ENCODE peak calls at places on chromosomes 11 and 22, in seven cellular contexts. W is NCI-H1930; N is stomach; X is stimulated activated CD4-positive, alpha-beta T cell treated with anti-CD3 and anti-CD28 coated beads, Interleukin-1b, Interleukin-23, amount 100 ng/mL, for 24 hours; I is RWPE1; G is tibial nerve; S is left cardiac atrium. U is an unnamed sample.

GRCh38 chr22:32617883-32618282 is 143.3 kb downstream of the FBXO7 start:
- DNase-seq in W (no peak), N (no peak), X (no peak), I (no peak), G (no peak), S (no peak), U (no peak)

GRCh38 chr11:9692696-9693095 is 28.8 kb downstream of the SWAP70 start:
- DNase-seq in W (no peak), N (no peak), X (no peak), I (no peak), G (no peak), S (no peak), U (no peak)

GRCh38 chr11:2077061-2077802 is 62.0 kb downstream of the IGF2 start:
- DNase-seq in W (no peak), N (peak), X (no peak), I (peak), G (no peak), S (no peak), U (peak)

GRCh38 chr22:22507743-22508273 is 734 bp downstream of the ZNF280B start:
- DNase-seq in W (no peak), N (no peak), X (no peak), I (no peak), G (no peak), S (no peak), U (no peak)

GRCh38 chr11:124840666-124841065 is 24.6 kb upstream of the ROBO3 start:
- DNase-seq in W (no peak), N (no peak), X (no peak), I (no peak), G (no peak), S (no peak), U (no peak)

GRCh38 chr11:40215605-40216004 is 1243.8 kb downstream of the LRRC4C start:
- DNase-seq in W (no peak), N (no peak), X (no peak), I (no peak), G (no peak), S (no peak), U (no peak)

GRCh38 chr11:119056397-119056999 is 507 bp downstream of the HYOU1 start:
- DNase-seq in W (no peak), N (peak), X (no peak), I (peak), G (no peak), S (peak), U (no peak)

GRCh38 chr11:34214961-34215805 is 109.8 kb downstream of the NAT10 start:
- DNase-seq in W (no peak), N (no peak), X (peak), I (peak), G (no peak), S (no peak), U (peak)

GRCh38 chr11:69499216-69499945 is 17.9 kb downstream of the LINC01488 start:
- DNase-seq in W (no peak), N (no peak), X (no peak), I (no peak), G (no peak), S (no peak), U (peak)

GRCh38 chr11:111269146-111269868 is 23.8 kb downstream of the POU2AF2 start:
- DNase-seq in W (no peak), N (no peak), X (no peak), I (no peak), G (peak), S (no peak), U (no peak)

GRCh38 chr22:35177811-35178210 is 79.5 kb upstream of the HMGXB4 start:
- DNase-seq in W (no peak), N (no peak), X (no peak), I (no peak), G (no peak), S (no peak), U (no peak)

GRCh38 chr22:44360686-44361381 is 48.1 kb upstream of the SHISAL1 start:
- DNase-seq in W (no peak), N (peak), X (no peak), I (peak), G (no peak), S (peak), U (peak)

GRCh38 chr11:17883946-17884345 is 128.9 kb downstream of the SERGEF start:
- DNase-seq in W (no peak), N (no peak), X (no peak), I (no peak), G (no peak), S (no peak), U (no peak)

GRCh38 chr11:70473186-70473872 is 75.0 kb downstream of the CTTN start:
- DNase-seq in W (no peak), N (no peak), X (no peak), I (no peak), G (no peak), S (no peak), U (no peak)